ENCODE peak calls at places on chromosomes 5 and 9, in six cellular contexts. One of them, this sample, is unnamed.

GRCh38 chr5:1292846-1293415 is 1.9 kb downstream of the TERT start:
- DNase-seq in GM12892: no peak
- DNase-seq in SK-N-SH: no peak
- DNase-seq in H1: no peak
- DNase-seq in GM12878: no peak
- DNase-seq in K562: no peak
- DNase-seq in this sample: no peak

GRCh38 chr5:172178301-172179031 is 9.6 kb downstream of the STK10 start:
- DNase-seq in SK-N-SH: no peak
- DNase-seq in K562: peak; percentile 86
- DNase-seq in H1: no peak
- DNase-seq in GM12892: no peak
- DNase-seq in GM12878: no peak
- DNase-seq in this sample: no peak

GRCh38 chr5:175385691-175386360 is 58.2 kb downstream of the DRD1 start:
- DNase-seq in SK-N-SH: no peak
- DNase-seq in H1: no peak
- DNase-seq in GM12892: no peak
- DNase-seq in GM12878: no peak
- DNase-seq in K562: no peak
- DNase-seq in this sample: no peak

GRCh38 chr5:28344803-28345433 is 1306.5 kb upstream of the CDH9 start:
- DNase-seq in GM12878: peak; percentile 0
- DNase-seq in GM12892: no peak
- DNase-seq in K562: peak; percentile 49
- DNase-seq in SK-N-SH: peak; percentile 5
- DNase-seq in H1: peak; percentile 2
- DNase-seq in this sample: no peak

GRCh38 chr5:112869948-112870347 is 8.9 kb downstream of the SRP19 start:
- DNase-seq in GM12892: peak; percentile 6
- DNase-seq in SK-N-SH: no peak
- DNase-seq in H1: no peak
- DNase-seq in GM12878: no peak
- DNase-seq in K562: no peak
- DNase-seq in this sample: no peak

GRCh38 chr5:112823656-112824055 is 37.4 kb upstream of the SRP19 start:
- DNase-seq in GM12878: no peak
- DNase-seq in H1: no peak
- DNase-seq in SK-N-SH: no peak
- DNase-seq in GM12892: no peak
- DNase-seq in K562: no peak
- DNase-seq in this sample: no peak

GRCh38 chr9:93183663-93184438 is at the start of gene WNK2:
- DNase-seq in H1: no peak
- DNase-seq in GM12892: peak; percentile 58
- DNase-seq in SK-N-SH: peak; percentile 96
- DNase-seq in K562: peak; percentile 46
- DNase-seq in GM12878: no peak
- DNase-seq in this sample: peak; percentile 62

GRCh38 chr5:73454379-73455036 is 5.9 kb upstream of the FOXD1 start:
- DNase-seq in H1: no peak
- DNase-seq in K562: peak; percentile 77
- DNase-seq in SK-N-SH: peak; percentile 52
- DNase-seq in GM12878: no peak
- DNase-seq in GM12892: no peak
- DNase-seq in this sample: no peak

GRCh38 chr5:64532657-64533056 is 26.8 kb downstream of the RGS7BP start:
- DNase-seq in SK-N-SH: no peak
- DNase-seq in GM12892: no peak
- DNase-seq in H1: no peak
- DNase-seq in GM12878: no peak
- DNase-seq in K562: no peak
- DNase-seq in this sample: no peak

GRCh38 chr5:11385901-11386293 is 518.3 kb downstream of the CTNND2 start:
- DNase-seq in GM12892: no peak
- DNase-seq in GM12878: no peak
- DNase-seq in K562: no peak
- DNase-seq in SK-N-SH: no peak
- DNase-seq in H1: peak; percentile 71
- DNase-seq in this sample: no peak

GRCh38 chr5:90289837-90290236 is 119.7 kb downstream of the CETN3 start:
- DNase-seq in GM12892: no peak
- DNase-seq in SK-N-SH: no peak
- DNase-seq in H1: no peak
- DNase-seq in GM12878: no peak
- DNase-seq in K562: no peak
- DNase-seq in this sample: no peak

GRCh38 chr9:134787601-134788531 is 92.7 kb upstream of the FCN2 start:
- DNase-seq in GM12878: no peak
- DNase-seq in GM12892: no peak
- DNase-seq in K562: no peak
- DNase-seq in SK-N-SH: no peak
- DNase-seq in H1: no peak
- DNase-seq in this sample: no peak

GRCh38 chr5:10663531-10664183 is 97.4 kb downstream of the DAP start:
- DNase-seq in GM12892: no peak
- DNase-seq in K562: no peak
- DNase-seq in H1: no peak
- DNase-seq in SK-N-SH: peak; percentile 77
- DNase-seq in GM12878: no peak
- DNase-seq in this sample: no peak

GRCh38 chr5:149301744-149302380 is 30.2 kb downstream of the AFAP1L1 start:
- DNase-seq in H1: no peak
- DNase-seq in GM12878: no peak
- DNase-seq in SK-N-SH: no peak
- DNase-seq in K562: no peak
- DNase-seq in GM12892: no peak
- DNase-seq in this sample: no peak

GRCh38 chr5:80369521-80369920 is 38.3 kb upstream of the ZFYVE16 start:
- DNase-seq in GM12878: no peak
- DNase-seq in K562: no peak
- DNase-seq in H1: no peak
- DNase-seq in SK-N-SH: no peak
- DNase-seq in GM12892: no peak
- DNase-seq in this sample: no peak

GRCh38 chr9:2017459-2018161 is 2.5 kb downstream of the SMARCA2 start:
- DNase-seq in GM12892: peak; percentile 56
- DNase-seq in SK-N-SH: peak; percentile 70
- DNase-seq in H1: no peak
- DNase-seq in GM12878: no peak
- DNase-seq in K562: peak; percentile 65
- DNase-seq in this sample: peak; percentile 57

GRCh38 chr9:83355024-83355444 is 183.2 kb downstream of the FRMD3 start:
- DNase-seq in GM12892: no peak
- DNase-seq in H1: no peak
- DNase-seq in K562: peak; percentile 6
- DNase-seq in SK-N-SH: no peak
- DNase-seq in GM12878: no peak
- DNase-seq in this sample: no peak

GRCh38 chr9:96206156-96206751 is 95.7 kb downstream of the HSD17B3 start:
- DNase-seq in GM12878: no peak
- DNase-seq in K562: no peak
- DNase-seq in SK-N-SH: no peak
- DNase-seq in GM12892: no peak
- DNase-seq in H1: no peak
- DNase-seq in this sample: no peak

GRCh38 chr5:179530069-179530998 is 20.0 kb upstream of the RUFY1 start:
- DNase-seq in GM12878: no peak
- DNase-seq in GM12892: peak; percentile 80
- DNase-seq in K562: peak; percentile 67
- DNase-seq in SK-N-SH: no peak
- DNase-seq in H1: no peak
- DNase-seq in this sample: peak; percentile 72

GRCh38 chr9:101915479-101915878 is 177.0 kb upstream of the GRIN3A start:
- DNase-seq in GM12892: no peak
- DNase-seq in SK-N-SH: no peak
- DNase-seq in K562: no peak
- DNase-seq in H1: no peak
- DNase-seq in GM12878: no peak
- DNase-seq in this sample: no peak

GRCh38 chr9:27333241-27334052 is 36.5 kb upstream of the EQTN start:
- DNase-seq in SK-N-SH: peak; percentile 80
- DNase-seq in H1: peak; percentile 82
- DNase-seq in K562: peak; percentile 54
- DNase-seq in GM12892: peak; percentile 38
- DNase-seq in GM12878: peak; percentile 40
- DNase-seq in this sample: peak; percentile 56

DNA sequence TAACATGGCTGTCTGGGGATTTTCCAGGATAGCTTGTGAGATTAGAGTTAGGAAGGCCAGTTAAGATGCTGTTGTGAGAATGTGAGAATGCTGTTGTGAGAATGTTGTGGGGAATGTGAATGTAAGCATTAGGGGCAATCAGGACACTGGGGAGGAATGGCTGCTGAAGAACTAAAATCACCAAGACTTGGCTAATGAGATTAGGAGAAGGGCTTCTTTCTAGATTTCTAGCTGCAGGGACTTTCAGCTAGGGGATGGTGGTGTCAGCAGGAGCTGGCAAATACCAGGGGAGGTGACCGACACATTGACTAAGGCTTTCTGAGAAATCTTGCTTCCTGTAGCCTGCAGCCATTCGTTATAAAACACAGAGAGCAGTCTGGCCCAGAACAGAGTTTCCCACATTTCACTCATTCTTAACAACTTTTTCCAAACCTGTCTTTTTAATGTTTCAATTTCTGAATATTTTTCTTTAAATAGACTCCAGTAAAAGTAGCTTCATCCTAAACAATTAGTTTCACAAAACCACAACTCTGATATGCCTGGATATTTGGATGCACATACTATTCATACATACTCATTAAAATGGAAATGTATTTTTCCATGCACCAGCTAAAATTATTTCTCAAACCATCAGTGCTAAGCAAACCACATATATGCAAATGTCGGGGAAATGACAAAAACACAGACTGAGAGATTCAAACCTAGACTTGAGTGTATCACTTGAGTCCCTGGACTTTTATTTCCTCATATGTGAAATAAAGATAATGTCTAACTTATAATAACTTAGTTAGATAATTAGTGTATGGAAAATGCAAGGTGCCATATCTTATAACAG is 89.3 kb upstream of the TNC start:
- DNase-seq in GM12878: peak; percentile 72
- DNase-seq in SK-N-SH: no peak
- DNase-seq in H1: no peak
- DNase-seq in K562: no peak
- DNase-seq in GM12892: no peak
- DNase-seq in this sample: no peak
- TF ChIP-seq POLR2AphosphoS5 in GM12878: no peak
- TF ChIP-seq POLR2AphosphoS5 in SK-N-SH: no peak
- TF ChIP-seq POLR2AphosphoS5 in H1: no peak
- TF ChIP-seq POLR2AphosphoS5 in K562: no peak
- TF ChIP-seq POLR2AphosphoS5 in GM12892: no peak
- TF ChIP-seq POLR2AphosphoS5 in this sample: no peak

GRCh38 chr9:132214027-132214622 is 52.3 kb downstream of the NTNG2 start:
- DNase-seq in SK-N-SH: peak; percentile 90
- DNase-seq in GM12878: no peak
- DNase-seq in GM12892: no peak
- DNase-seq in H1: no peak
- DNase-seq in K562: no peak
- DNase-seq in this sample: no peak
- TF ChIP-seq TAF1 in SK-N-SH: no peak
- TF ChIP-seq TAF1 in GM12878: no peak
- TF ChIP-seq TAF1 in GM12892: no peak
- TF ChIP-seq TAF1 in H1: no peak
- TF ChIP-seq TAF1 in K562: no peak
- TF ChIP-seq TAF1 in this sample: no peak

DNA sequence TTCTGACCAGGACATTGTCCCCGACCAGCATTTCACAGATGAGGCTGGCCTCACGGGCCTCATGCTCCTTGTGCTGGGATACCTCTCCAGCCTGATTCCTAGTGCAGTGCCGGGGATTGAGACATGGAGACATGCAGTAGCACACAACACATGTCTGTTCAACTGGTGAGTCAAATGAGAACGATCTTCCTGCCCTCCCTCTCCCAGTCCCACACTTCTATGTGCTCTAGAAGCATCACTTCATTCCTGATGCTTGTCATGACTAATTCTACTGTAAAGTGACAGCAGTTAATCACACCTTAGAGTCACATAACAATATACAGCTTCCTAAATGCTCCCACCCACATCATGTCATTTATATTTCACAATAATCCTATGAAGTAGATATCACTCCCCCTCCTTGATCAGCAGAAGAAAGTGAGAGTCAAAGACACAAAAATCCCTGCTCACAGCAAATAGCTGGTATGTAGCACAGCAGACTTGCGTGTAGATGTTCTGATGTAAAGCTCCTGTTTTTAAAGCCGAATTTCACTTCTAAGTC is 101.8 kb downstream of the CCDC192 start:
- DNase-seq in K562: no peak
- DNase-seq in GM12892: no peak
- DNase-seq in SK-N-SH: no peak
- DNase-seq in H1: no peak
- DNase-seq in GM12878: no peak
- DNase-seq in this sample: no peak
- TF ChIP-seq POLR2AphosphoS5 in K562: no peak
- TF ChIP-seq POLR2AphosphoS5 in GM12892: no peak
- TF ChIP-seq POLR2AphosphoS5 in SK-N-SH: no peak
- TF ChIP-seq POLR2AphosphoS5 in H1: no peak
- TF ChIP-seq POLR2AphosphoS5 in GM12878: no peak
- TF ChIP-seq POLR2AphosphoS5 in this sample: no peak

GRCh38 chr9:32706004-32706749 is 70.7 kb upstream of the TAF1L start:
- DNase-seq in GM12892: no peak
- DNase-seq in H1: no peak
- DNase-seq in SK-N-SH: no peak
- DNase-seq in GM12878: no peak
- DNase-seq in K562: no peak
- DNase-seq in this sample: no peak
- TF ChIP-seq TAF1 in GM12892: no peak
- TF ChIP-seq TAF1 in H1: no peak
- TF ChIP-seq TAF1 in SK-N-SH: no peak
- TF ChIP-seq TAF1 in GM12878: no peak
- TF ChIP-seq TAF1 in K562: no peak
- TF ChIP-seq TAF1 in this sample: no peak

GRCh38 chr5:135026645-135027317 is 7.2 kb downstream of the PITX1 start:
- DNase-seq in SK-N-SH: peak; percentile 55
- DNase-seq in K562: no peak
- DNase-seq in GM12892: no peak
- DNase-seq in H1: no peak
- DNase-seq in GM12878: no peak
- DNase-seq in this sample: no peak
- TF ChIP-seq POLR2AphosphoS5 in SK-N-SH: no peak
- TF ChIP-seq POLR2AphosphoS5 in K562: no peak
- TF ChIP-seq POLR2AphosphoS5 in GM12892: no peak
- TF ChIP-seq POLR2AphosphoS5 in H1: no peak
- TF ChIP-seq POLR2AphosphoS5 in GM12878: no peak
- TF ChIP-seq POLR2AphosphoS5 in this sample: no peak

DNA sequence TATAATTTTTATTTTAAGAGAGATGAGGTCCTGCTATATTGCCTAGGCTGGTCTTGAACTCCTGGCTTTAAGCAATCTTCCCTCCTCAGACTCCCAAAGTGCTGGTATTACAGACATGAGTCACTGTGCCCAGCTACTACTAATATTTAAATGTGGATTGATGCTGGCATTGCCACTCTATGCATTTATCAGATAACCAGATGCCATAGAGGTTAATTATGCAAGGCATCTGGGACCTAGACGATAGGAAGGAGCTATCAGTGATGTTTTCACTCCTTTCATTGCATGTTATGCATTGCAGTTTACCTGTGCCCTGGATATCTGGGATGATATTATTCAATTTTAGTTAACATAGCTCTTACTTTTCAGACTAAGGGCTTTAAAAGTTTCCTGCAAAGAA is 126.9 kb downstream of the RPS23 start:
- DNase-seq in H1: no peak
- DNase-seq in SK-N-SH: peak; percentile 27
- DNase-seq in GM12892: no peak
- DNase-seq in K562: no peak
- DNase-seq in GM12878: no peak
- DNase-seq in this sample: no peak
- TF ChIP-seq TAF1 in H1: no peak
- TF ChIP-seq TAF1 in SK-N-SH: no peak
- TF ChIP-seq TAF1 in GM12892: no peak
- TF ChIP-seq TAF1 in K562: no peak
- TF ChIP-seq TAF1 in GM12878: no peak
- TF ChIP-seq TAF1 in this sample: no peak